ENCODE peak calls at places on chromosomes 7 and 10, in ten cellular contexts. L is tibial nerve, W is transverse colon, J is neural progenitor cell, H is SJCRH30, Y is kidney, X is heart right ventricle, R is prostate gland, K is K562, F is cardiac muscle cell. U is an unnamed sample. For H3K4me1 and H3K9me3, the result is how much of the 10 kb centered on the place peaks cover.

GRCh38 chr7:116527521-116527920 is 2.7 kb downstream of the CAV1 start:
- DNase-seq in L (no peak), W (no peak), J (no peak), H (no peak), Y (no peak), X (no peak), R (no peak), K (no peak), F (peak), U (no peak)

GRCh38 chr7:29105191-29105590 is 41.1 kb downstream of the CPVL start:
- DNase-seq in L (no peak), W (no peak), J (no peak), H (no peak), Y (no peak), X (no peak), R (no peak), K (no peak), F (no peak), U (no peak)

GRCh38 chr7:73941836-73942551 is 81.0 kb downstream of the TMEM270 start:
- DNase-seq in L (no peak), W (no peak), J (no peak), H (no peak), Y (no peak), X (no peak), R (no peak), K (no peak), F (peak), U (no peak)

GRCh38 chr10:106577266-106577665 is 587.2 kb downstream of the SORCS1 start:
- DNase-seq in L (no peak), W (no peak), J (peak), H (no peak), Y (no peak), X (no peak), R (no peak), K (no peak), F (peak), U (no peak)

GRCh38 chr7:81776972-81777371 is 7.1 kb upstream of the HGF start:
- DNase-seq in L (no peak), W (no peak), J (no peak), H (no peak), Y (no peak), X (no peak), R (no peak), K (no peak), F (no peak), U (no peak)

GRCh38 chr7:90760892-90761291 is 164.8 kb downstream of the CDK14 start:
- DNase-seq in L (no peak), W (no peak), J (no peak), H (no peak), Y (no peak), X (no peak), R (no peak), K (no peak), F (no peak), U (no peak)

GRCh38 chr10:42491001-42491592 is 147.3 kb downstream of the ZNF33B start:
- DNase-seq in L (no peak), W (no peak), J (no peak), H (no peak), Y (no peak), X (no peak), R (no peak), K (no peak), F (no peak), U (no peak)

GRCh38 chr10:35640474-35640873 is 1.6 kb downstream of the FZD8 start:
- DNase-seq in L (peak), W (peak), J (peak), H (peak), Y (peak), X (peak), R (peak), K (peak), F (peak), U (peak)

GRCh38 chr10:59180689-59181270 is 4.3 kb downstream of the PHYHIPL start:
- DNase-seq in L (no peak), W (no peak), J (no peak), H (no peak), Y (no peak), X (no peak), R (no peak), K (no peak), F (no peak), U (no peak)

GRCh38 chr10:77927343-77928256 is 1.0 kb upstream of the DLG5 start:
- DNase-seq in L (no peak), W (no peak), J (peak), H (peak), Y (no peak), X (no peak), R (no peak), K (no peak), F (no peak), U (no peak)

GRCh38 chr10:4663162-4663992 is 162.6 kb upstream of the AKR1E2 start:
- DNase-seq in L (peak), W (peak), J (peak), H (peak), Y (no peak), X (no peak), R (peak), K (peak), F (peak), U (peak)

GRCh38 chr7:116834815-116835533 is 27.4 kb upstream of the CAPZA2 start:
- DNase-seq in L (no peak), W (peak), J (no peak), H (peak), Y (no peak), X (no peak), R (no peak), K (no peak), F (peak), U (no peak)

GRCh38 chr10:22379059-22379458 is 33.8 kb downstream of the SPAG6 start:
- DNase-seq in L (no peak), W (no peak), J (no peak), H (no peak), Y (no peak), X (no peak), R (no peak), K (no peak), F (no peak), U (no peak)

GRCh38 chr10:124512040-124512428 is 50.4 kb downstream of the LHPP start:
- DNase-seq in L (no peak), W (no peak), J (peak), H (no peak), Y (peak), X (no peak), R (no peak), K (no peak), F (no peak), U (no peak)

GRCh38 chr7:69534461-69535041 is 63.7 kb upstream of the AUTS2 start:
- DNase-seq in L (no peak), W (no peak), J (peak), H (no peak), Y (no peak), X (no peak), R (no peak), K (no peak), F (no peak), U (no peak)

GRCh38 chr7:5395246-5395645 is 28.4 kb downstream of the TNRC18 start:
- DNase-seq in L (no peak), W (no peak), J (no peak), H (no peak), Y (no peak), X (no peak), R (no peak), K (no peak), F (no peak), U (no peak)

GRCh38 chr7:5397657-5398237 is 25.9 kb downstream of the TNRC18 start:
- DNase-seq in L (no peak), W (no peak), J (no peak), H (no peak), Y (no peak), X (no peak), R (peak), K (no peak), F (no peak), U (no peak)

GRCh38 chr7:5396999-5397656 is 26.5 kb downstream of the TNRC18 start:
- DNase-seq in L (peak), W (peak), J (no peak), H (no peak), Y (peak), X (peak), R (peak), K (no peak), F (peak), U (peak)

GRCh38 chr7:5394264-5395105 is 29.1 kb downstream of the TNRC18 start:
- DNase-seq in L (no peak), W (no peak), J (no peak), H (no peak), Y (no peak), X (no peak), R (no peak), K (no peak), F (no peak), U (no peak)

GRCh38 chr7:5396542-5396941 is 27.1 kb downstream of the TNRC18 start:
- DNase-seq in L (no peak), W (peak), J (no peak), H (no peak), Y (no peak), X (no peak), R (peak), K (no peak), F (peak), U (no peak)
- H3K4me1 ChIP-seq in L (under half), W (under half), J (under half), H (under half), Y (under half), X (under half), R (under half), K (under half), F (under half), U (under half)

GRCh38 chr10:109191341-109191740 is 732.0 kb downstream of the XPNPEP1 start:
- DNase-seq in L (no peak), W (no peak), J (no peak), H (no peak), Y (no peak), X (no peak), R (no peak), K (no peak), F (no peak), U (no peak)
- H3K9me3 ChIP-seq in L (under half), W (under half), J (under half), H (under half), Y (under half), X (under half), R (under half), K (under half), F (under half), U (under half)

GRCh38 chr10:76160758-76161555 is 729.5 kb downstream of the LRMDA start:
- DNase-seq in L (no peak), W (no peak), J (no peak), H (no peak), Y (no peak), X (no peak), R (no peak), K (no peak), F (peak), U (no peak)
- H3K4me1 ChIP-seq in L (under half), W (under half), J (under half), H (under half), Y (under half), X (under half), R (under half), K (under half), F (under half), U (under half)

DNA sequence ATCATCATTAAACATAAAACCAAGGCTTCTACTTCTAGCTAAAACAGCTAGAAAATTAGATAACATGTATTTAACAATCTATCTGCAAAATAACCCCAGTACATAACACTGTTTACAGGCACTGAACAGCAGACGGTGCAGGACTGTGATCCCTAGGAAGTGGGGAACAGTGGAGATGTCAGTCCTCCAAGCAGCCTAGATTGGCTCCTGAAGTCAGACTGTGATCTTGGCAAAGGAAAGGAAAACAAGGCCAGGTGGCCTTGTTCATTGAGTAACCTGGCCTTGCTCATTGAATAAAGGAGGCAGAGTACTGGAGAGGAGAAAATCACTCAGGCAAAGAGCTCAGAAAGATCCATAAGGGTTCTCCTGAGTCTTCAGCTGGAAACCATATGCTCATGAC is 77.7 kb upstream of the DIP2C start:
- DNase-seq in L (no peak), W (no peak), J (no peak), H (no peak), Y (no peak), X (no peak), R (no peak), K (no peak), F (no peak), U (peak)
- H3K9me3 ChIP-seq in L (under half), W (under half), J (under half), H (under half), Y (under half), X (under half), R (under half), K (under half), F (under half), U (under half)

DNA sequence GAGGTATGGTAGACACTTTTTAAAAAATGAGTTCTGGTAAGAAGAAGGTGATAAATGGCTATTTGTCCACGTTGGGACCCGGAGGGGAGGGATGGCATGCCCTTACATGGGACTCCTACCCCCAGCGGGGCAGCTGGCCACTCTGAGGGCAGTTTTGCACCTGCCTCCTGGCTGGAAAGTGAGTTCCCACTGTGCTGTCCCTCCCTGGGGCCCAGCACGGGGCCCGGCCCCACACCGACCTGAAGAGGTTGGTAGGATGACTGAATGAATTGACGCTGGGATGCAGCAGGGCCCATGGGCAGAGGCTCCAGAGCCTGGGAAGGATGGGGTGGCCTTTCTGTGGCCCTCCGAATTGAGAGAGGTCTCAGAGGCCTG is 592 bp upstream of the AEBP1 start:
- DNase-seq in L (no peak), W (no peak), J (no peak), H (no peak), Y (peak), X (no peak), R (no peak), K (no peak), F (no peak), U (no peak)
- H3K4me1 ChIP-seq in L (under half), W (under half), J (under half), H (under half), Y (under half), X (half or more), R (under half), K (under half), F (under half), U (under half)

DNA sequence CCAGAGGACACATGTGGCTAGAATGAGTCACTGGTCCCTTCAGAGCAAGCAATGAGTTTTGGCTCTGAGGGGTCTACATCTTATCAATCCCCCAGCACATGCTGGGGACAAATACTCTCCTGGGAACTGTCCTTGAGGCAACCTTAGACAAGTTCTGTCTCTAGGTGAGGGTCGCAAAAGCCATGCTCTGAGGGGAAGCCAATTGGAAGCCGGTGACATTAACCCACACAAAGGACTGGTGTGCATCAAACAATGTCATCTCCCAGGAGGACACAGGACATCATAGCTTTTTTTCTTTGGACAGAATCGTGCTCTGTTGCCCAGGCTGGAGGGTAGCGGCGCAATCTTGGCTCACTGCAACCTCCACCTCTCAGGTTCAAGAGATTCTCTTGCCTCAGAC is 111.6 kb upstream of the ZNF722 start:
- DNase-seq in L (no peak), W (no peak), J (no peak), H (no peak), Y (no peak), X (no peak), R (no peak), K (no peak), F (no peak), U (no peak)
- H3K9me3 ChIP-seq in L (under half), W (under half), J (under half), H (under half), Y (under half), X (under half), R (under half), K (under half), F (under half), U (under half)

GRCh38 chr10:123158682-123159081 is 4.5 kb downstream of the BUB3 start:
- DNase-seq in L (no peak), W (no peak), J (no peak), H (no peak), Y (no peak), X (no peak), R (no peak), K (no peak), F (no peak), U (no peak)

GRCh38 chr10:123157210-123157609 is 3.0 kb downstream of the BUB3 start:
- DNase-seq in L (no peak), W (no peak), J (no peak), H (no peak), Y (no peak), X (no peak), R (no peak), K (no peak), F (no peak), U (no peak)

GRCh38 chr10:123156091-123156490 is 1.9 kb downstream of the BUB3 start:
- DNase-seq in L (no peak), W (no peak), J (no peak), H (no peak), Y (no peak), X (no peak), R (no peak), K (no peak), F (peak), U (no peak)

GRCh38 chr10:123165445-123166072 is 11.4 kb downstream of the BUB3 start:
- DNase-seq in L (no peak), W (no peak), J (no peak), H (no peak), Y (no peak), X (no peak), R (no peak), K (no peak), F (no peak), U (no peak)

DNA sequence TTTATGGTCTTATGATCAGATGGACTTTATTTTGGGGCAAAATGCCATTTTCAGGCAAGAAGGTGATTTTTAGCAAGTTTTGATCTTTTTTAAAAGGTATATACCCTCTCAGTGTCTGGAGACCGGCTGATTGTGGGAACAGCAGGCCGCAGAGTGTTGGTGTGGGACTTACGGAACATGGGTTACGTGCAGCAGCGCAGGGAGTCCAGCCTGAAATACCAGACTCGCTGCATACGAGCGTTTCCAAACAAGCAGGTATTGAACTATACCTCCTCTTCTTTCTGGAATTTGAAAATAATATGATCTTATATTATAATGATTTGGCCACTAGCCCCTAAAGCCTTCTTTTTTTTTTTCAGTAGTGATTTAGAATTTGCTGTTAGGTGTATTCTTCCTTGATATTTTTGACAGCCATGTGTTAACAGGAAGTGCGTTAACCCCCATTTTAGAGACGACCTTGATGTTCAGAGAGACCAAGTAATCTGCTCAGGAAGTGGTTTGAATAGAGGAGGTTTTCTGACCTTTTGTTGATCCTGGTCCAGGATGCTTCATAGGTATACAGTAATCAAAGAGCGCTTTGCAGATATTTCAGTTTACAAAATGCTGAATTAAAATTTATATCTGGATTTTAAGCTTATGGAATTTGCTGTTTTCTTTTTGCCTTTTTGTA is 6.2 kb downstream of the BUB3 start:
- DNase-seq in L (no peak), W (no peak), J (no peak), H (no peak), Y (no peak), X (no peak), R (no peak), K (no peak), F (no peak), U (no peak)
- H3K4me1 ChIP-seq in L (under half), W (under half), J (under half), H (under half), Y (under half), X (under half), R (under half), K (under half), F (under half), U (under half)

GRCh38 chr7:159318682-159319351 is 174.2 kb upstream of the VIPR2 start:
- DNase-seq in L (no peak), W (no peak), J (no peak), H (no peak), Y (no peak), X (no peak), R (no peak), K (no peak), F (no peak), U (no peak)
- H3K9me3 ChIP-seq in L (under half), W (under half), J (under half), H (under half), Y (under half), X (under half), R (under half), K (under half), F (under half), U (under half)

GRCh38 chr10:6135039-6135438 is 46.2 kb downstream of the RBM17 start:
- DNase-seq in L (no peak), W (no peak), J (no peak), H (no peak), Y (no peak), X (no peak), R (no peak), K (no peak), F (no peak), U (no peak)

GRCh38 chr10:6133331-6134098 is 44.7 kb downstream of the RBM17 start:
- DNase-seq in L (no peak), W (no peak), J (no peak), H (no peak), Y (peak), X (no peak), R (no peak), K (no peak), F (no peak), U (no peak)

GRCh38 chr10:6136215-6137201 is 47.7 kb downstream of the RBM17 start:
- DNase-seq in L (no peak), W (no peak), J (no peak), H (no peak), Y (peak), X (no peak), R (no peak), K (no peak), F (peak), U (no peak)

GRCh38 chr10:6135589-6136168 is 46.8 kb downstream of the RBM17 start:
- DNase-seq in L (no peak), W (no peak), J (no peak), H (no peak), Y (no peak), X (no peak), R (no peak), K (no peak), F (no peak), U (no peak)

GRCh38 chr10:6134099-6134880 is 45.5 kb downstream of the RBM17 start:
- DNase-seq in L (no peak), W (no peak), J (no peak), H (no peak), Y (peak), X (no peak), R (no peak), K (no peak), F (no peak), U (no peak)
- H3K4me1 ChIP-seq in L (under half), W (under half), J (under half), H (under half), Y (under half), X (under half), R (under half), K (under half), F (under half), U (under half)

GRCh38 chr7:123935436-123936381 is 10.7 kb downstream of the SPAM1 start:
- DNase-seq in L (no peak), W (no peak), J (no peak), H (no peak), Y (no peak), X (no peak), R (no peak), K (no peak), F (no peak), U (no peak)
- H3K9me3 ChIP-seq in L (under half), W (under half), J (under half), H (under half), Y (under half), X (under half), R (under half), K (under half), F (under half), U (under half)

U was measured in pancreas.